ENCODE peak calls at places on chromosomes 3 and 15, in five cellular contexts. One of them, this sample, is unnamed.

GRCh38 chr3:98734737-98735136 is 28.4 kb upstream of the ST3GAL6 start:
- DNase-seq in RWPE1: no peak
- DNase-seq in nephron progenitor cell: no peak
- DNase-seq in suprapubic skin: no peak
- DNase-seq in dermis microvascular lymphatic vessel endothelial cell: peak
- DNase-seq in this sample: no peak

GRCh38 chr3:17077614-17078013 is 192.9 kb downstream of the PLCL2 start:
- DNase-seq in RWPE1: no peak
- DNase-seq in suprapubic skin: no peak
- DNase-seq in nephron progenitor cell: no peak
- DNase-seq in dermis microvascular lymphatic vessel endothelial cell: peak
- DNase-seq in this sample: no peak

GRCh38 chr3:14252321-14253021 is 73.9 kb downstream of the LSM3 start:
- DNase-seq in nephron progenitor cell: no peak
- DNase-seq in RWPE1: no peak
- DNase-seq in dermis microvascular lymphatic vessel endothelial cell: no peak
- DNase-seq in suprapubic skin: no peak
- DNase-seq in this sample: no peak

GRCh38 chr3:131172502-131172901 is 145.8 kb downstream of the NEK11 start:
- DNase-seq in RWPE1: no peak
- DNase-seq in nephron progenitor cell: no peak
- DNase-seq in dermis microvascular lymphatic vessel endothelial cell: no peak
- DNase-seq in suprapubic skin: no peak
- DNase-seq in this sample: no peak

GRCh38 chr3:177618873-177619771 is 421.8 kb upstream of the TBL1XR1 start:
- DNase-seq in dermis microvascular lymphatic vessel endothelial cell: peak
- DNase-seq in suprapubic skin: no peak
- DNase-seq in nephron progenitor cell: no peak
- DNase-seq in RWPE1: no peak
- DNase-seq in this sample: no peak

GRCh38 chr15:68672781-68673205 is 94.0 kb downstream of the CORO2B start:
- DNase-seq in dermis microvascular lymphatic vessel endothelial cell: no peak
- DNase-seq in RWPE1: no peak
- DNase-seq in suprapubic skin: peak
- DNase-seq in nephron progenitor cell: no peak
- DNase-seq in this sample: no peak

GRCh38 chr3:193346259-193346658 is 32.3 kb downstream of the ATP13A5 start:
- DNase-seq in dermis microvascular lymphatic vessel endothelial cell: no peak
- DNase-seq in RWPE1: no peak
- DNase-seq in nephron progenitor cell: no peak
- DNase-seq in suprapubic skin: no peak
- DNase-seq in this sample: no peak

GRCh38 chr15:22931784-22932536 is 48.2 kb downstream of the CYFIP1 start:
- DNase-seq in suprapubic skin: no peak
- DNase-seq in nephron progenitor cell: no peak
- DNase-seq in dermis microvascular lymphatic vessel endothelial cell: no peak
- DNase-seq in RWPE1: no peak
- DNase-seq in this sample: no peak

GRCh38 chr3:151226088-151226563 is 23.1 kb upstream of the GPR171 start:
- DNase-seq in dermis microvascular lymphatic vessel endothelial cell: peak
- DNase-seq in suprapubic skin: no peak
- DNase-seq in nephron progenitor cell: no peak
- DNase-seq in RWPE1: peak
- DNase-seq in this sample: no peak

GRCh38 chr15:70578196-70578595 is 185.2 kb downstream of the UACA start:
- DNase-seq in dermis microvascular lymphatic vessel endothelial cell: no peak
- DNase-seq in nephron progenitor cell: no peak
- DNase-seq in RWPE1: no peak
- DNase-seq in suprapubic skin: peak
- DNase-seq in this sample: no peak

GRCh38 chr3:58161435-58162398 is 49.1 kb downstream of the DNASE1L3 start:
- DNase-seq in RWPE1: peak
- DNase-seq in dermis microvascular lymphatic vessel endothelial cell: peak
- DNase-seq in nephron progenitor cell: no peak
- DNase-seq in suprapubic skin: no peak
- DNase-seq in this sample: no peak

GRCh38 chr3:20836801-20837200 is 650.8 kb upstream of the SGO1 start:
- DNase-seq in dermis microvascular lymphatic vessel endothelial cell: no peak
- DNase-seq in nephron progenitor cell: no peak
- DNase-seq in suprapubic skin: no peak
- DNase-seq in RWPE1: no peak
- DNase-seq in this sample: no peak

GRCh38 chr15:57502116-57502515 is 89.6 kb upstream of the MYZAP start:
- DNase-seq in suprapubic skin: no peak
- DNase-seq in RWPE1: no peak
- DNase-seq in nephron progenitor cell: no peak
- DNase-seq in dermis microvascular lymphatic vessel endothelial cell: peak
- DNase-seq in this sample: no peak

GRCh38 chr15:55917881-55918296 is 75.5 kb downstream of the NEDD4 start:
- DNase-seq in nephron progenitor cell: no peak
- DNase-seq in dermis microvascular lymphatic vessel endothelial cell: peak
- DNase-seq in RWPE1: peak
- DNase-seq in suprapubic skin: no peak
- DNase-seq in this sample: no peak

GRCh38 chr3:107825556-107825955 is 265.3 kb downstream of the CD47 start:
- DNase-seq in nephron progenitor cell: no peak
- DNase-seq in RWPE1: no peak
- DNase-seq in suprapubic skin: no peak
- DNase-seq in dermis microvascular lymphatic vessel endothelial cell: no peak
- DNase-seq in this sample: no peak

GRCh38 chr3:109275702-109276293 is 40.5 kb downstream of the DPPA2 start:
- DNase-seq in suprapubic skin: no peak
- DNase-seq in nephron progenitor cell: peak
- DNase-seq in RWPE1: peak
- DNase-seq in dermis microvascular lymphatic vessel endothelial cell: peak
- DNase-seq in this sample: no peak

GRCh38 chr3:169196789-169197188 is 466.7 kb downstream of the MECOM start:
- DNase-seq in suprapubic skin: no peak
- DNase-seq in nephron progenitor cell: no peak
- DNase-seq in dermis microvascular lymphatic vessel endothelial cell: no peak
- DNase-seq in RWPE1: no peak
- DNase-seq in this sample: no peak

GRCh38 chr3:68999605-69000004 is 13.9 kb downstream of the EOGT start:
- DNase-seq in suprapubic skin: no peak
- DNase-seq in RWPE1: no peak
- DNase-seq in nephron progenitor cell: no peak
- DNase-seq in dermis microvascular lymphatic vessel endothelial cell: peak
- DNase-seq in this sample: no peak

GRCh38 chr3:184428561-184429175 is 48.8 kb downstream of the CHRD start:
- DNase-seq in nephron progenitor cell: no peak
- DNase-seq in suprapubic skin: no peak
- DNase-seq in dermis microvascular lymphatic vessel endothelial cell: no peak
- DNase-seq in RWPE1: no peak
- DNase-seq in this sample: no peak

GRCh38 chr3:194075088-194075615 is 60.8 kb upstream of the HES1 start:
- DNase-seq in nephron progenitor cell: no peak
- DNase-seq in RWPE1: no peak
- DNase-seq in dermis microvascular lymphatic vessel endothelial cell: no peak
- DNase-seq in suprapubic skin: no peak
- DNase-seq in this sample: no peak

GRCh38 chr3:99783009-99783573 is 34.6 kb upstream of the CMSS1 start:
- DNase-seq in RWPE1: no peak
- DNase-seq in nephron progenitor cell: no peak
- DNase-seq in suprapubic skin: no peak
- DNase-seq in dermis microvascular lymphatic vessel endothelial cell: no peak
- DNase-seq in this sample: no peak

GRCh38 chr3:52090131-52090548 is 33.8 kb upstream of the DUSP7 start:
- DNase-seq in suprapubic skin: no peak
- DNase-seq in nephron progenitor cell: no peak
- DNase-seq in RWPE1: peak
- DNase-seq in dermis microvascular lymphatic vessel endothelial cell: peak
- DNase-seq in this sample: no peak

GRCh38 chr3:187352581-187353575 is 15.3 kb upstream of the RTP4 start:
- DNase-seq in nephron progenitor cell: peak
- DNase-seq in RWPE1: no peak
- DNase-seq in suprapubic skin: no peak
- DNase-seq in dermis microvascular lymphatic vessel endothelial cell: no peak
- DNase-seq in this sample: no peak

GRCh38 chr3:186382217-186382885 is 20.3 kb upstream of the DGKG start:
- DNase-seq in nephron progenitor cell: no peak
- DNase-seq in RWPE1: no peak
- DNase-seq in dermis microvascular lymphatic vessel endothelial cell: no peak
- DNase-seq in suprapubic skin: no peak
- DNase-seq in this sample: no peak

GRCh38 chr3:36476274-36476942 is 96.1 kb downstream of the STAC start:
- DNase-seq in RWPE1: no peak
- DNase-seq in dermis microvascular lymphatic vessel endothelial cell: no peak
- DNase-seq in nephron progenitor cell: no peak
- DNase-seq in suprapubic skin: no peak
- DNase-seq in this sample: no peak

GRCh38 chr15:88810449-88810848 is 7.2 kb downstream of the ACAN start:
- DNase-seq in dermis microvascular lymphatic vessel endothelial cell: no peak
- DNase-seq in suprapubic skin: no peak
- DNase-seq in RWPE1: peak
- DNase-seq in nephron progenitor cell: no peak
- DNase-seq in this sample: no peak

GRCh38 chr3:61199843-61200242 is 51.4 kb downstream of the FHIT start:
- DNase-seq in nephron progenitor cell: no peak
- DNase-seq in dermis microvascular lymphatic vessel endothelial cell: no peak
- DNase-seq in RWPE1: no peak
- DNase-seq in suprapubic skin: no peak
- DNase-seq in this sample: no peak

GRCh38 chr3:49205154-49205788 is 33.9 kb downstream of the KLHDC8B start:
- DNase-seq in dermis microvascular lymphatic vessel endothelial cell: no peak
- DNase-seq in RWPE1: no peak
- DNase-seq in suprapubic skin: no peak
- DNase-seq in nephron progenitor cell: no peak
- DNase-seq in this sample: no peak

GRCh38 chr15:81133782-81134461 is at the start of gene CFAP161:
- DNase-seq in suprapubic skin: peak
- DNase-seq in RWPE1: peak
- DNase-seq in dermis microvascular lymphatic vessel endothelial cell: peak
- DNase-seq in nephron progenitor cell: peak
- DNase-seq in this sample: no peak

GRCh38 chr15:29090617-29091466 is 178.8 kb downstream of the NSMCE3 start:
- DNase-seq in dermis microvascular lymphatic vessel endothelial cell: peak
- DNase-seq in nephron progenitor cell: peak
- DNase-seq in RWPE1: peak
- DNase-seq in suprapubic skin: no peak
- DNase-seq in this sample: no peak

GRCh38 chr3:42229942-42230688 is 35.9 kb downstream of the CCK start:
- DNase-seq in suprapubic skin: no peak
- DNase-seq in nephron progenitor cell: peak
- DNase-seq in dermis microvascular lymphatic vessel endothelial cell: peak
- DNase-seq in RWPE1: peak
- DNase-seq in this sample: no peak